ENCODE peak calls at places on chromosomes 3 and 15, in six cellular contexts. N is naive thymus-derived CD8-positive, alpha-beta T cell; B is K562; L is RWPE2; S is gastroesophageal sphincter; O is naive B cell. R is an unnamed sample.

GRCh38 chr3:196502775-196503181 is 790 bp downstream of the RNF168 start:
- ATAC-seq in N (peak), B (peak), L (peak), S (peak), O (peak), R (peak)

GRCh38 chr3:18670755-18671154 is 245.6 kb upstream of the SATB1 start:
- ATAC-seq in N (no peak), B (no peak), L (no peak), S (no peak), O (no peak), R (no peak)

GRCh38 chr15:76335851-76336253 is 721 bp upstream of the ISL2 start:
- ATAC-seq in N (no peak), B (peak), L (peak), S (peak), O (peak), R (peak)

GRCh38 chr15:49215768-49216739 is 46.0 kb downstream of the GALK2 start:
- ATAC-seq in N (no peak), B (peak), L (peak), S (no peak), O (peak), R (peak)

GRCh38 chr15:95196176-95196915 is 965.0 kb downstream of the MCTP2 start:
- ATAC-seq in N (no peak), B (peak), L (peak), S (no peak), O (no peak), R (no peak)

GRCh38 chr3:197750396-197750831 is 731 bp downstream of the FYTTD1 start:
- ATAC-seq in N (peak), B (peak), L (peak), S (peak), O (peak), R (peak)

GRCh38 chr3:133038089-133038730 is at the start of gene TMEM108:
- ATAC-seq in N (no peak), B (peak), L (peak), S (peak), O (no peak), R (peak)

GRCh38 chr3:42515391-42515916 is 13.0 kb downstream of the VIPR1 start:
- ATAC-seq in N (no peak), B (peak), L (peak), S (no peak), O (no peak), R (no peak)

GRCh38 chr3:105032541-105032940 is 334.2 kb upstream of the ALCAM start:
- ATAC-seq in N (no peak), B (no peak), L (no peak), S (no peak), O (no peak), R (no peak)

GRCh38 chr3:183824761-183825379 is 507 bp downstream of the MAP6D1 start:
- ATAC-seq in N (peak), B (no peak), L (peak), S (peak), O (peak), R (peak)

GRCh38 chr15:100727291-100727851 is 125.0 kb downstream of the ASB7 start:
- ATAC-seq in N (no peak), B (no peak), L (peak), S (no peak), O (no peak), R (no peak)

GRCh38 chr3:93984618-93985017 is 4.7 kb downstream of the ARL13B start:
- ATAC-seq in N (no peak), B (no peak), L (no peak), S (no peak), O (no peak), R (no peak)

GRCh38 chr3:16801698-16802097 is 83.1 kb upstream of the PLCL2 start:
- ATAC-seq in N (no peak), B (no peak), L (no peak), S (no peak), O (peak), R (peak)

GRCh38 chr3:3836845-3837244 is 37.6 kb downstream of the LRRN1 start:
- ATAC-seq in N (no peak), B (no peak), L (no peak), S (no peak), O (no peak), R (no peak)

GRCh38 chr3:194009019-194009418 is 126.9 kb upstream of the HES1 start:
- ATAC-seq in N (no peak), B (no peak), L (no peak), S (no peak), O (no peak), R (no peak)

GRCh38 chr3:179438836-179439235 is 12.4 kb downstream of the GNB4 start:
- ATAC-seq in N (no peak), B (peak), L (no peak), S (no peak), O (peak), R (peak)

GRCh38 chr3:4755566-4755965 is 223.7 kb upstream of the BHLHE40 start:
- ATAC-seq in N (no peak), B (no peak), L (no peak), S (no peak), O (no peak), R (no peak)

GRCh38 chr3:5427938-5428337 is 240.4 kb downstream of the EDEM1 start:
- ATAC-seq in N (no peak), B (peak), L (no peak), S (no peak), O (no peak), R (no peak)

GRCh38 chr3:17820704-17821103 is 78.3 kb upstream of the TBC1D5 start:
- ATAC-seq in N (no peak), B (no peak), L (no peak), S (no peak), O (no peak), R (no peak)

GRCh38 chr15:74873756-74874424 is 725 bp upstream of the SCAMP2 start:
- ATAC-seq in N (peak), B (peak), L (peak), S (no peak), O (no peak), R (no peak)

GRCh38 chr3:196942915-196943277 is 568 bp upstream of the NCBP2 start:
- ATAC-seq in N (no peak), B (peak), L (peak), S (peak), O (no peak), R (no peak)

GRCh38 chr3:168863561-168863960 is 767.8 kb upstream of the GOLIM4 start:
- ATAC-seq in N (no peak), B (no peak), L (no peak), S (no peak), O (no peak), R (no peak)

GRCh38 chr3:128050597-128050996 is 1.6 kb upstream of the SEC61A1 start:
- ATAC-seq in N (no peak), B (no peak), L (no peak), S (no peak), O (no peak), R (no peak)

GRCh38 chr15:85825118-85825517 is 30.4 kb upstream of the KLHL25 start:
- ATAC-seq in N (no peak), B (no peak), L (no peak), S (no peak), O (no peak), R (no peak)

GRCh38 chr3:177530908-177531307 is 333.6 kb upstream of the TBL1XR1 start:
- ATAC-seq in N (no peak), B (no peak), L (no peak), S (no peak), O (no peak), R (no peak)

GRCh38 chr3:196835081-196835480 is 32.6 kb upstream of the SENP5 start:
- ATAC-seq in N (no peak), B (no peak), L (no peak), S (no peak), O (no peak), R (no peak)

GRCh38 chr3:193780371-193780770 is 187.4 kb downstream of the OPA1 start:
- ATAC-seq in N (no peak), B (no peak), L (no peak), S (no peak), O (no peak), R (no peak)

GRCh38 chr3:99526927-99527326 is 111.5 kb upstream of the COL8A1 start:
- ATAC-seq in N (no peak), B (no peak), L (no peak), S (no peak), O (no peak), R (no peak)

R was measured in stimulated activated memory B cell treated with anti-CD40 and anti-IgM and Interleukin-4, amounts not matched to agents 10 μg/mL and 1 μg/mL and 100 μg/mL, for 72 hours.